ENCODE peak calls at places on chromosomes 13 and 19, in four cellular contexts. M, I, F and Y are unnamed samples.

GRCh38 chr19:1872807-1873523 is 9.6 kb upstream of the KLF16 start:
- DNase-seq in M (no peak), I (no peak), F (no peak), Y (no peak)

GRCh38 chr19:57210381-57210780 is 19.1 kb downstream of the ZNF264 start:
- DNase-seq in M (no peak), I (no peak), F (no peak), Y (no peak)

GRCh38 chr19:11736696-11737095 is 2.0 kb downstream of the ZNF823 start:
- DNase-seq in M (no peak), I (no peak), F (peak), Y (peak)

GRCh38 chr13:51734786-51735185 is 69.2 kb downstream of the DHRS12 start:
- DNase-seq in M (no peak), I (no peak), F (no peak), Y (no peak)

GRCh38 chr13:47705185-47705584 is 295.9 kb downstream of the SUCLA2 start:
- DNase-seq in M (no peak), I (no peak), F (no peak), Y (no peak)

GRCh38 chr13:99875391-99875790 is 96.2 kb downstream of the ZIC5 start:
- DNase-seq in M (no peak), I (no peak), F (no peak), Y (no peak)

GRCh38 chr19:47112166-47112663 is 1.4 kb downstream of the ZC3H4 start:
- DNase-seq in M (peak), I (peak), F (peak), Y (peak)

GRCh38 chr13:110828705-110829104 is 86.2 kb downstream of the ANKRD10 start:
- DNase-seq in M (no peak), I (no peak), F (no peak), Y (no peak)